ENCODE peak calls at places on chromosomes 11 and 22, in eight cellular contexts. E, R, G, K, D, A, Y and H are unnamed samples.

GRCh38 chr11:10540546-10540914 is 457 bp downstream of the RNF141 start:
- DNase-seq in R (peak), A (peak), E (no peak), D (peak), Y (peak), G (no peak), K (no peak), H (peak)

GRCh38 chr11:115759622-115760527 is 255.7 kb upstream of the CADM1 start:
- DNase-seq in E (no peak), A (no peak), D (no peak), K (no peak), R (peak), G (peak), Y (peak), H (no peak)

GRCh38 chr11:13777341-13777985 is 109.0 kb downstream of the FAR1 start:
- DNase-seq in R (no peak), E (no peak), D (no peak), K (no peak), A (no peak), Y (no peak), G (no peak), H (no peak)

GRCh38 chr22:44182591-44183588 is 2.2 kb downstream of the PARVG start:
- DNase-seq in K (no peak), D (no peak), R (peak), G (peak), A (no peak), Y (no peak), E (no peak), H (no peak)

GRCh38 chr22:49207008-49207775 is 620.5 kb downstream of the BRD1 start:
- DNase-seq in R (no peak), E (no peak), D (no peak), Y (no peak), K (no peak), G (no peak), A (no peak), H (no peak)

GRCh38 chr11:57414612-57415212 is 12.2 kb downstream of the SLC43A3 start:
- DNase-seq in E (no peak), Y (no peak), G (no peak), A (no peak), R (no peak), D (no peak), K (no peak), H (no peak)

GRCh38 chr11:110509485-110509884 is 79.7 kb downstream of the FDX1 start:
- DNase-seq in E (no peak), R (no peak), D (no peak), Y (no peak), A (no peak), K (no peak), G (no peak), H (no peak)

GRCh38 chr11:85718991-85719807 is 33.2 kb upstream of the CCDC89 start:
- DNase-seq in G (peak), A (no peak), E (peak), R (no peak), K (peak), D (peak), Y (peak), H (peak)